ENCODE peak calls at places on chromosomes 11 and 22, in eight cellular contexts. J is AG04450, Y is HEK293T, W is GM12865, D is B cell, B is NCI-H1092, C is OCI-LY7, U is mammary epithelial cell. G is an unnamed sample.

GRCh38 chr11:70680781-70681281 is 282.5 kb downstream of the CTTN start:
- DNase-seq in J (no peak), Y (no peak), U (no peak), W (no peak), B (no peak), D (no peak), C (no peak), G (no peak)

GRCh38 chr11:94111241-94111640 is 17.4 kb upstream of the PANX1 start:
- DNase-seq in U (no peak), J (no peak), C (no peak), W (no peak), D (no peak), B (no peak), Y (no peak), G (no peak)

GRCh38 chr11:68632802-68633201 is 51.5 kb upstream of the GAL start:
- DNase-seq in C (peak), J (peak), B (peak), D (peak), U (peak), Y (peak), W (peak), G (no peak)

GRCh38 chr11:62468577-62468976 is 49.7 kb downstream of the SCGB1A1 start:
- DNase-seq in U (no peak), Y (no peak), D (no peak), C (no peak), W (no peak), B (no peak), J (no peak), G (no peak)

GRCh38 chr22:45051419-45051818 is 41.6 kb upstream of the PHF21B start:
- DNase-seq in W (no peak), C (no peak), B (no peak), Y (no peak), U (no peak), J (no peak), D (no peak), G (no peak)

GRCh38 chr11:69694781-69695180 is 9.0 kb downstream of the FGF19 start:
- DNase-seq in B (peak), D (no peak), W (no peak), Y (no peak), C (no peak), J (no peak), U (no peak), G (no peak)

GRCh38 chr11:104997288-104997687 is 25.7 kb downstream of the CASP5 start:
- DNase-seq in C (no peak), J (no peak), W (no peak), B (no peak), Y (no peak), U (no peak), D (no peak), G (no peak)

GRCh38 chr11:33015621-33016551 is at the start of gene DEPDC7:
- DNase-seq in J (peak), C (peak), B (peak), U (peak), Y (peak), D (peak), W (peak), G (peak)

GRCh38 chr11:113906038-113906437 is 1.4 kb downstream of the HTR3B start:
- DNase-seq in C (no peak), J (peak), D (no peak), W (peak), U (no peak), B (peak), Y (peak), G (no peak)

GRCh38 chr22:42664976-42665831 is 16.0 kb upstream of the CYB5R3 start:
- DNase-seq in D (no peak), Y (no peak), U (peak), J (no peak), C (peak), B (no peak), W (peak), G (no peak)

GRCh38 chr11:45250035-45250693 is 36.0 kb downstream of the SYT13 start:
- DNase-seq in W (peak), J (no peak), C (peak), B (no peak), Y (no peak), D (no peak), U (no peak), G (no peak)